ENCODE peak calls at places on chromosome 9, in seven cellular contexts. N is astrocyte of the cerebellum, H is Panc1, A is lower leg skin, R is AG09309, F is GM12865, I is mammary epithelial cell. M is an unnamed sample.

GRCh38 chr9:133331641-133332380 is 4.2 kb downstream of the SURF6 start:
- DNase-seq in N (no peak), H (no peak), A (no peak), R (no peak), F (no peak), I (no peak), M (no peak)

GRCh38 chr9:77462066-77462465 is 186.1 kb downstream of the GNA14 start:
- DNase-seq in N (no peak), H (no peak), A (no peak), R (no peak), F (no peak), I (no peak), M (no peak)

GRCh38 chr9:97293207-97293721 is 14.2 kb upstream of the CCDC180 start:
- DNase-seq in N (no peak), H (no peak), A (peak), R (no peak), F (no peak), I (no peak), M (no peak)

GRCh38 chr9:99368341-99369326 is 146.6 kb downstream of the SEC61B start:
- DNase-seq in N (peak), H (no peak), A (no peak), R (no peak), F (peak), I (peak), M (peak)

GRCh38 chr9:20562051-20562450 is 60.2 kb downstream of the MLLT3 start:
- DNase-seq in N (no peak), H (no peak), A (no peak), R (no peak), F (no peak), I (no peak), M (no peak)

GRCh38 chr9:77586591-77586990 is 61.5 kb downstream of the GNA14 start:
- DNase-seq in N (no peak), H (no peak), A (no peak), R (no peak), F (no peak), I (no peak), M (no peak)

GRCh38 chr9:115104908-115105307 is 13.0 kb downstream of the TNC start:
- DNase-seq in N (no peak), H (no peak), A (no peak), R (peak), F (no peak), I (peak), M (peak)

GRCh38 chr9:22508790-22509189 is 62.2 kb downstream of the DMRTA1 start:
- DNase-seq in N (no peak), H (no peak), A (no peak), R (no peak), F (no peak), I (no peak), M (no peak)

GRCh38 chr9:135254176-135255032 is 166.9 kb downstream of the OLFM1 start:
- DNase-seq in N (no peak), H (no peak), A (no peak), R (no peak), F (no peak), I (no peak), M (no peak)

GRCh38 chr9:12819436-12820185 is 44.8 kb downstream of the LURAP1L start:
- DNase-seq in N (no peak), H (no peak), A (no peak), R (no peak), F (peak), I (no peak), M (no peak)

GRCh38 chr9:114462791-114463190 is 42.5 kb downstream of the WHRN start:
- DNase-seq in N (no peak), H (no peak), A (no peak), R (no peak), F (no peak), I (no peak), M (no peak)

DNA sequence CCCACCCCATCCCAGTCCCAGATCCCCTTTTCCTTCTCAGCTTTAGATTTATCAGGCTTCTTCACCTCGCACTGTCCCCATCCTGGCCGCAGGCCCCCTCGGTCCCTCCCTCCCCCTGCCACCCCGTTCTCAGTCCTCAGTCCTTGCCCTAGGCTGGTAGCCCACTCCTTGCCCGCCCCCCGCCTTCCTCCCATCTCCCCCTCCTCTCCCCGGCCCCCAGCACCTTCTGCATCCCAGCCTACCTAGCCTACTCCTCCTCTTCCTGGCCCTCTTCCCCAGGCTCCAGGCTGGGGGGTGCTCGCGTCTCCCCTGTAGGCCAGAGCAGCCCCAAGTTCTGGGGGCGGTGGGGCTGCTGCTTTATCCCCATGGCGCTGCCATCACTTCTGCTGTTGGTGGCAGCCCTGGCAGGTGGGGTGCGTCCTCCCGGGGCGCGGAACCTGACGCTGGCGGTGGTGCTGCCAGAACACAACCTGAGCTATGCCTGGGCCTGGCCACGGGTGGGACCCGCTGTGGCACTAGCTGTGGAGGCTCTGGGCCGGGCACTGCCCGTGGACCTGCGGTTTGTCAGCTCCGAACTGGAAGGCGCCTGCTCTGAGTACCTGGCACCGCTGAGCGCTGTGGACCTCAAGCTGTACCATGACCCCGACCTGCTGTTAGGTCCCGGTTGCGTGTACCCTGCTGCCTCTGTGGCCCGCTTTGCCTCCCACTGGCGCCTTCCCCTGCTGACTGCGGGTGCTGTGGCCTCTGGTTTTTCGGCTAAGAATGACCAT is 838 bp downstream of the NPR2 start:
- DNase-seq in N (no peak), H (no peak), A (no peak), R (no peak), F (no peak), I (no peak), M (no peak)
- H3K4me3 ChIP-seq in N (peak), H (no peak), A (no peak), R (peak), F (no peak), I (no peak), M (peak)

GRCh38 chr9:23621166-23621565 is 204.9 kb downstream of the ELAVL2 start:
- DNase-seq in N (no peak), H (no peak), A (no peak), R (no peak), F (no peak), I (peak), M (no peak)
- H3K4me3 ChIP-seq in N (no peak), H (no peak), A (no peak), R (no peak), F (no peak), I (no peak), M (no peak)

GRCh38 chr9:128070874-128071273 is 2.8 kb downstream of the SLC25A25 start:
- DNase-seq in N (no peak), H (no peak), A (no peak), R (no peak), F (no peak), I (no peak), M (no peak)

GRCh38 chr9:128068656-128069221 is 707 bp downstream of the SLC25A25 start:
- DNase-seq in N (no peak), H (no peak), A (no peak), R (no peak), F (no peak), I (no peak), M (no peak)

GRCh38 chr9:128072144-128073021 is 4.4 kb downstream of the SLC25A25 start:
- DNase-seq in N (peak), H (no peak), A (peak), R (peak), F (peak), I (peak), M (no peak)

GRCh38 chr9:128077847-128078503 is 9.9 kb downstream of the SLC25A25 start:
- DNase-seq in N (no peak), H (no peak), A (no peak), R (no peak), F (no peak), I (no peak), M (no peak)

GRCh38 chr9:128073260-128073886 is 5.3 kb downstream of the SLC25A25 start:
- DNase-seq in N (no peak), H (no peak), A (no peak), R (no peak), F (no peak), I (no peak), M (no peak)
- H3K4me3 ChIP-seq in N (no peak), H (no peak), A (no peak), R (no peak), F (peak), I (no peak), M (no peak)

DNA sequence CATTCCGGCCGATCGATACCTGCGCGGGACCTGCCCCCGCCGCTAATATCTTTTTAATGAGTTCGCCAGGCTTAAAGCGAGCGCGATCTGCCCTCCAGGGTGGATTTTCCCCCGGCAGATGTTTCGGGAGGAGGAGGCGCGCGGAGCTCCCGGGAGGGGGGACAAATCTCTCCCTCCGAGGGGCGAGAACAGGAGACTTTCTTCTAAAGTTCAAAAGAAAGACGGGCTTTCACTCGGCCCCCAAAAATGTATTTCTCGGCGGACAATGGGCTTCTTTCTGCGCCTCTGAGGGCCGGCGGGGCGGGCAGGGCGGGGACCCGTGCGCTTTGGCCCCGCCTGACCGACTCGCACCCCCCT is 4.1 kb upstream of the PRDM12 start:
- DNase-seq in N (no peak), H (no peak), A (no peak), R (no peak), F (no peak), I (no peak), M (no peak)
- H3K4me3 ChIP-seq in N (peak), H (peak), A (no peak), R (no peak), F (no peak), I (no peak), M (no peak)

GRCh38 chr9:34343605-34344004 is 14.2 kb downstream of the NUDT2 start:
- DNase-seq in N (no peak), H (no peak), A (no peak), R (no peak), F (no peak), I (no peak), M (no peak)
- H3K4me3 ChIP-seq in N (no peak), H (no peak), A (no peak), R (no peak), F (no peak), I (no peak), M (no peak)